ENCODE peak calls at places on chromosome 2, in eight cellular contexts. One of them, this sample, is unnamed.

GRCh38 chr2:227607969-227608368 is 6.7 kb downstream of the SCYGR3 start:
- DNase-seq in HCT116: no peak
- DNase-seq in CD8-positive, alpha-beta memory T cell: no peak
- DNase-seq in HEK293T: no peak
- DNase-seq in stimulated activated CD4-positive, alpha-beta T cell treated with anti-CD3 and anti-CD28 coated beads, Interleukin-15, amount 100 ng/mL, for 1 hour: no peak
- DNase-seq in HT-29: no peak
- DNase-seq in NCI-H1105: no peak
- DNase-seq in GM23248: peak; percentile 20
- DNase-seq in this sample: no peak

GRCh38 chr2:168889635-168890005 is 610 bp downstream of the SPC25 start:
- DNase-seq in HCT116: no peak
- DNase-seq in CD8-positive, alpha-beta memory T cell: no peak
- DNase-seq in HEK293T: no peak
- DNase-seq in stimulated activated CD4-positive, alpha-beta T cell treated with anti-CD3 and anti-CD28 coated beads, Interleukin-15, amount 100 ng/mL, for 1 hour: no peak
- DNase-seq in HT-29: no peak
- DNase-seq in NCI-H1105: no peak
- DNase-seq in GM23248: no peak
- DNase-seq in this sample: no peak

GRCh38 chr2:159030674-159031380 is 62.4 kb downstream of the TANC1 start:
- DNase-seq in HCT116: peak; percentile 23
- DNase-seq in CD8-positive, alpha-beta memory T cell: no peak
- DNase-seq in HEK293T: peak; percentile 27
- DNase-seq in stimulated activated CD4-positive, alpha-beta T cell treated with anti-CD3 and anti-CD28 coated beads, Interleukin-15, amount 100 ng/mL, for 1 hour: no peak
- DNase-seq in HT-29: peak; percentile 50
- DNase-seq in NCI-H1105: no peak
- DNase-seq in GM23248: peak; percentile 52
- DNase-seq in this sample: peak; percentile 54

GRCh38 chr2:30683240-30683956 is 123.8 kb downstream of the CAPN13 start:
- DNase-seq in HCT116: no peak
- DNase-seq in CD8-positive, alpha-beta memory T cell: no peak
- DNase-seq in HEK293T: no peak
- DNase-seq in stimulated activated CD4-positive, alpha-beta T cell treated with anti-CD3 and anti-CD28 coated beads, Interleukin-15, amount 100 ng/mL, for 1 hour: no peak
- DNase-seq in HT-29: no peak
- DNase-seq in NCI-H1105: no peak
- DNase-seq in GM23248: no peak
- DNase-seq in this sample: no peak

GRCh38 chr2:217804338-217804737 is 198.5 kb downstream of the TNS1 start:
- DNase-seq in HCT116: no peak
- DNase-seq in CD8-positive, alpha-beta memory T cell: no peak
- DNase-seq in HEK293T: no peak
- DNase-seq in stimulated activated CD4-positive, alpha-beta T cell treated with anti-CD3 and anti-CD28 coated beads, Interleukin-15, amount 100 ng/mL, for 1 hour: no peak
- DNase-seq in HT-29: no peak
- DNase-seq in NCI-H1105: no peak
- DNase-seq in GM23248: no peak
- DNase-seq in this sample: peak; percentile 72

GRCh38 chr2:177429688-177430325 is 37.2 kb downstream of the AGPS start:
- DNase-seq in HCT116: no peak
- DNase-seq in CD8-positive, alpha-beta memory T cell: no peak
- DNase-seq in HEK293T: no peak
- DNase-seq in stimulated activated CD4-positive, alpha-beta T cell treated with anti-CD3 and anti-CD28 coated beads, Interleukin-15, amount 100 ng/mL, for 1 hour: no peak
- DNase-seq in HT-29: no peak
- DNase-seq in NCI-H1105: no peak
- DNase-seq in GM23248: peak; percentile 94
- DNase-seq in this sample: no peak

GRCh38 chr2:231522418-231523180 is 7.6 kb downstream of the NMUR1 start:
- DNase-seq in HCT116: no peak
- DNase-seq in CD8-positive, alpha-beta memory T cell: no peak
- DNase-seq in HEK293T: no peak
- DNase-seq in stimulated activated CD4-positive, alpha-beta T cell treated with anti-CD3 and anti-CD28 coated beads, Interleukin-15, amount 100 ng/mL, for 1 hour: no peak
- DNase-seq in HT-29: no peak
- DNase-seq in NCI-H1105: no peak
- DNase-seq in GM23248: peak; percentile 70
- DNase-seq in this sample: no peak

GRCh38 chr2:153195342-153195741 is 283.2 kb downstream of the RPRM start:
- DNase-seq in HCT116: no peak
- DNase-seq in CD8-positive, alpha-beta memory T cell: no peak
- DNase-seq in HEK293T: no peak
- DNase-seq in stimulated activated CD4-positive, alpha-beta T cell treated with anti-CD3 and anti-CD28 coated beads, Interleukin-15, amount 100 ng/mL, for 1 hour: no peak
- DNase-seq in HT-29: no peak
- DNase-seq in NCI-H1105: no peak
- DNase-seq in GM23248: no peak
- DNase-seq in this sample: no peak

GRCh38 chr2:39689876-39690275 is 24.2 kb downstream of the TMEM178A start:
- DNase-seq in HCT116: no peak
- DNase-seq in CD8-positive, alpha-beta memory T cell: no peak
- DNase-seq in HEK293T: no peak
- DNase-seq in stimulated activated CD4-positive, alpha-beta T cell treated with anti-CD3 and anti-CD28 coated beads, Interleukin-15, amount 100 ng/mL, for 1 hour: no peak
- DNase-seq in HT-29: no peak
- DNase-seq in NCI-H1105: no peak
- DNase-seq in GM23248: no peak
- DNase-seq in this sample: no peak

GRCh38 chr2:175256806-175257585 is 75.5 kb upstream of the ATP5MC3 start:
- DNase-seq in HCT116: no peak
- DNase-seq in CD8-positive, alpha-beta memory T cell: no peak
- DNase-seq in HEK293T: no peak
- DNase-seq in stimulated activated CD4-positive, alpha-beta T cell treated with anti-CD3 and anti-CD28 coated beads, Interleukin-15, amount 100 ng/mL, for 1 hour: no peak
- DNase-seq in HT-29: no peak
- DNase-seq in NCI-H1105: no peak
- DNase-seq in GM23248: no peak
- DNase-seq in this sample: no peak

GRCh38 chr2:130769343-130769907 is 14.1 kb downstream of the AMER3 start:
- DNase-seq in HCT116: no peak
- DNase-seq in CD8-positive, alpha-beta memory T cell: no peak
- DNase-seq in HEK293T: no peak
- DNase-seq in stimulated activated CD4-positive, alpha-beta T cell treated with anti-CD3 and anti-CD28 coated beads, Interleukin-15, amount 100 ng/mL, for 1 hour: no peak
- DNase-seq in HT-29: no peak
- DNase-seq in NCI-H1105: no peak
- DNase-seq in GM23248: no peak
- DNase-seq in this sample: no peak

GRCh38 chr2:101232770-101233169 is 19.9 kb upstream of the CNOT11 start:
- DNase-seq in HCT116: no peak
- DNase-seq in CD8-positive, alpha-beta memory T cell: no peak
- DNase-seq in HEK293T: no peak
- DNase-seq in stimulated activated CD4-positive, alpha-beta T cell treated with anti-CD3 and anti-CD28 coated beads, Interleukin-15, amount 100 ng/mL, for 1 hour: no peak
- DNase-seq in HT-29: no peak
- DNase-seq in NCI-H1105: no peak
- DNase-seq in GM23248: no peak
- DNase-seq in this sample: no peak

GRCh38 chr2:240528406-240529040 is 29.3 kb downstream of the ANKMY1 start:
- DNase-seq in HCT116: no peak
- DNase-seq in CD8-positive, alpha-beta memory T cell: no peak
- DNase-seq in HEK293T: no peak
- DNase-seq in stimulated activated CD4-positive, alpha-beta T cell treated with anti-CD3 and anti-CD28 coated beads, Interleukin-15, amount 100 ng/mL, for 1 hour: no peak
- DNase-seq in HT-29: no peak
- DNase-seq in NCI-H1105: no peak
- DNase-seq in GM23248: no peak
- DNase-seq in this sample: no peak

GRCh38 chr2:6723865-6724571 is 141.7 kb downstream of the CMPK2 start:
- DNase-seq in HCT116: no peak
- DNase-seq in CD8-positive, alpha-beta memory T cell: no peak
- DNase-seq in HEK293T: no peak
- DNase-seq in stimulated activated CD4-positive, alpha-beta T cell treated with anti-CD3 and anti-CD28 coated beads, Interleukin-15, amount 100 ng/mL, for 1 hour: no peak
- DNase-seq in HT-29: no peak
- DNase-seq in NCI-H1105: peak; percentile 79
- DNase-seq in GM23248: no peak
- DNase-seq in this sample: no peak

GRCh38 chr2:135826561-135826960 is 10.4 kb downstream of the LCT start:
- DNase-seq in HCT116: no peak
- DNase-seq in CD8-positive, alpha-beta memory T cell: no peak
- DNase-seq in HEK293T: no peak
- DNase-seq in stimulated activated CD4-positive, alpha-beta T cell treated with anti-CD3 and anti-CD28 coated beads, Interleukin-15, amount 100 ng/mL, for 1 hour: no peak
- DNase-seq in HT-29: no peak
- DNase-seq in NCI-H1105: no peak
- DNase-seq in GM23248: no peak
- DNase-seq in this sample: no peak

GRCh38 chr2:206805922-206806607 is 40.7 kb downstream of the FASTKD2 start:
- DNase-seq in HCT116: no peak
- DNase-seq in CD8-positive, alpha-beta memory T cell: no peak
- DNase-seq in HEK293T: no peak
- DNase-seq in stimulated activated CD4-positive, alpha-beta T cell treated with anti-CD3 and anti-CD28 coated beads, Interleukin-15, amount 100 ng/mL, for 1 hour: no peak
- DNase-seq in HT-29: no peak
- DNase-seq in NCI-H1105: no peak
- DNase-seq in GM23248: peak; percentile 11
- DNase-seq in this sample: no peak

GRCh38 chr2:25491966-25492532 is 150.3 kb upstream of the DNMT3A start:
- DNase-seq in HCT116: no peak
- DNase-seq in CD8-positive, alpha-beta memory T cell: no peak
- DNase-seq in HEK293T: no peak
- DNase-seq in stimulated activated CD4-positive, alpha-beta T cell treated with anti-CD3 and anti-CD28 coated beads, Interleukin-15, amount 100 ng/mL, for 1 hour: no peak
- DNase-seq in HT-29: no peak
- DNase-seq in NCI-H1105: no peak
- DNase-seq in GM23248: peak; percentile 57
- DNase-seq in this sample: no peak

GRCh38 chr2:166550923-166551322 is 56.9 kb upstream of the SCN7A start:
- DNase-seq in HCT116: no peak
- DNase-seq in CD8-positive, alpha-beta memory T cell: no peak
- DNase-seq in HEK293T: no peak
- DNase-seq in stimulated activated CD4-positive, alpha-beta T cell treated with anti-CD3 and anti-CD28 coated beads, Interleukin-15, amount 100 ng/mL, for 1 hour: no peak
- DNase-seq in HT-29: no peak
- DNase-seq in NCI-H1105: no peak
- DNase-seq in GM23248: no peak
- DNase-seq in this sample: no peak

GRCh38 chr2:228628682-228629081 is 447.2 kb upstream of the SPHKAP start:
- DNase-seq in HCT116: no peak
- DNase-seq in CD8-positive, alpha-beta memory T cell: no peak
- DNase-seq in HEK293T: no peak
- DNase-seq in stimulated activated CD4-positive, alpha-beta T cell treated with anti-CD3 and anti-CD28 coated beads, Interleukin-15, amount 100 ng/mL, for 1 hour: no peak
- DNase-seq in HT-29: no peak
- DNase-seq in NCI-H1105: no peak
- DNase-seq in GM23248: no peak
- DNase-seq in this sample: no peak

GRCh38 chr2:67159929-67160328 is 237.2 kb upstream of the ETAA1 start:
- DNase-seq in HCT116: no peak
- DNase-seq in CD8-positive, alpha-beta memory T cell: no peak
- DNase-seq in HEK293T: no peak
- DNase-seq in stimulated activated CD4-positive, alpha-beta T cell treated with anti-CD3 and anti-CD28 coated beads, Interleukin-15, amount 100 ng/mL, for 1 hour: no peak
- DNase-seq in HT-29: no peak
- DNase-seq in NCI-H1105: no peak
- DNase-seq in GM23248: peak; percentile 2
- DNase-seq in this sample: no peak

GRCh38 chr2:121532347-121532766 is 1.7 kb downstream of the RNU4ATAC start:
- DNase-seq in HCT116: no peak
- DNase-seq in CD8-positive, alpha-beta memory T cell: no peak
- DNase-seq in HEK293T: peak; percentile 36
- DNase-seq in stimulated activated CD4-positive, alpha-beta T cell treated with anti-CD3 and anti-CD28 coated beads, Interleukin-15, amount 100 ng/mL, for 1 hour: no peak
- DNase-seq in HT-29: no peak
- DNase-seq in NCI-H1105: no peak
- DNase-seq in GM23248: peak; percentile 49
- DNase-seq in this sample: no peak

GRCh38 chr2:25301453-25302352 is 40.0 kb downstream of the DNMT3A start:
- DNase-seq in HCT116: peak; percentile 6
- DNase-seq in CD8-positive, alpha-beta memory T cell: peak; percentile 50
- DNase-seq in HEK293T: no peak
- DNase-seq in stimulated activated CD4-positive, alpha-beta T cell treated with anti-CD3 and anti-CD28 coated beads, Interleukin-15, amount 100 ng/mL, for 1 hour: peak; percentile 31
- DNase-seq in HT-29: no peak
- DNase-seq in NCI-H1105: no peak
- DNase-seq in GM23248: peak; percentile 90
- DNase-seq in this sample: no peak